ENCODE peak calls at places on chromosomes 6 and 20, in nine cellular contexts. B is K562, N is upper lobe of right lung, C is testis, W is tibial nerve, R is A673, Q is psoas muscle, I is body of pancreas, H is cardiac muscle cell. L is an unnamed sample. For H3K4me1, the result is how much of the 10 kb centered on the place peaks cover.

GRCh38 chr6:136066005-136066404 is 184.1 kb downstream of the MTFR2 start:
- DNase-seq in W (no peak), H (peak), N (no peak), R (no peak), C (no peak), Q (no peak), B (no peak), I (no peak), L (no peak)

GRCh38 chr6:10276106-10276505 is 138.8 kb downstream of the TFAP2A start:
- DNase-seq in H (no peak), I (no peak), B (no peak), W (no peak), R (no peak), N (no peak), Q (no peak), C (no peak), L (no peak)

GRCh38 chr6:167993169-167993568 is 4.3 kb upstream of the KIF25 start:
- DNase-seq in B (no peak), W (no peak), R (no peak), H (peak), N (peak), Q (peak), I (no peak), C (no peak), L (no peak)

GRCh38 chr6:118551673-118552063 is 3.6 kb downstream of the PLN start:
- DNase-seq in W (no peak), I (no peak), B (no peak), C (no peak), N (no peak), Q (no peak), R (no peak), H (peak), L (no peak)

GRCh38 chr6:75882734-75883133 is 133.7 kb downstream of the MYO6 start:
- DNase-seq in Q (no peak), I (no peak), H (peak), B (no peak), R (no peak), W (no peak), N (no peak), C (no peak), L (no peak)

GRCh38 chr20:1467355-1468116 is 887 bp upstream of the NSFL1C start:
- DNase-seq in W (peak), B (peak), I (peak), H (no peak), Q (no peak), N (no peak), C (peak), R (no peak), L (no peak)

GRCh38 chr6:154249499-154250298 is 106.9 kb downstream of the IPCEF1 start:
- DNase-seq in N (no peak), R (no peak), H (no peak), W (no peak), I (no peak), B (no peak), Q (no peak), C (no peak), L (peak)

GRCh38 chr20:47551841-47552240 is 50.2 kb downstream of the NCOA3 start:
- DNase-seq in N (no peak), R (no peak), W (no peak), C (no peak), I (peak), H (no peak), B (no peak), Q (no peak), L (no peak)

GRCh38 chr20:35947489-35947888 is 6.8 kb downstream of the SCAND1 start:
- DNase-seq in I (peak), C (no peak), Q (no peak), N (no peak), R (peak), B (no peak), W (no peak), H (peak), L (no peak)

GRCh38 chr6:15630202-15630601 is 32.6 kb downstream of the DTNBP1 start:
- DNase-seq in B (no peak), H (peak), N (no peak), R (no peak), C (no peak), W (no peak), I (no peak), Q (no peak), L (no peak)

GRCh38 chr6:11732036-11732545 is 46.5 kb downstream of the ADTRP start:
- DNase-seq in H (peak), R (no peak), C (peak), B (no peak), I (peak), Q (peak), W (peak), N (peak), L (no peak)

GRCh38 chr20:17959257-17959627 is 9.4 kb downstream of the SNX5 start:
- DNase-seq in H (no peak), C (no peak), Q (no peak), N (no peak), I (no peak), R (no peak), B (no peak), W (no peak), L (no peak)

GRCh38 chr6:3977875-3978711 is 100.8 kb downstream of the FAM217A start:
- DNase-seq in R (peak), C (peak), N (no peak), B (peak), I (peak), H (peak), Q (peak), W (peak), L (peak)

GRCh38 chr6:134063966-134064445 is 11.6 kb upstream of the SLC2A12 start:
- DNase-seq in H (peak), R (peak), B (peak), W (peak), C (peak), Q (peak), I (peak), N (no peak), L (peak)

GRCh38 chr20:25227317-25227831 is 20.5 kb upstream of the PYGB start:
- DNase-seq in Q (no peak), R (peak), I (peak), W (no peak), N (no peak), B (no peak), H (peak), C (no peak), L (no peak)

GRCh38 chr6:42385339-42385738 is 66.4 kb downstream of the TRERF1 start:
- DNase-seq in Q (no peak), W (no peak), C (no peak), B (no peak), H (no peak), N (no peak), I (no peak), R (no peak), L (no peak)

GRCh38 chr6:127186889-127187288 is 68.4 kb downstream of the RSPO3 start:
- DNase-seq in W (peak), C (peak), H (no peak), Q (peak), R (peak), B (peak), N (peak), I (peak), L (peak)

GRCh38 chr6:80472276-80472675 is 365.8 kb downstream of the BCKDHB start:
- DNase-seq in C (no peak), H (no peak), N (no peak), W (no peak), I (no peak), B (no peak), R (no peak), Q (no peak), L (no peak)

GRCh38 chr6:1679691-1680068 is 70.0 kb downstream of the FOXC1 start:
- DNase-seq in W (no peak), I (no peak), R (no peak), N (no peak), C (no peak), H (peak), Q (no peak), B (no peak), L (no peak)

GRCh38 chr20:3753098-3753497 is 14.5 kb downstream of the ADISSP start:
- DNase-seq in Q (no peak), R (peak), B (peak), W (peak), N (no peak), I (peak), H (peak), C (peak), L (peak)

GRCh38 chr20:24672181-24672880 is 202.9 kb downstream of the SYNDIG1 start:
- DNase-seq in R (no peak), W (no peak), B (no peak), H (no peak), N (peak), I (no peak), C (no peak), Q (no peak), L (no peak)

GRCh38 chr6:119129968-119130484 is 51.6 kb upstream of the FAM184A start:
- DNase-seq in R (no peak), I (peak), B (peak), Q (no peak), C (no peak), N (no peak), H (peak), W (no peak), L (no peak)

GRCh38 chr6:33926451-33926850 is 122.6 kb upstream of the MLN start:
- DNase-seq in B (peak), R (peak), Q (no peak), I (no peak), H (no peak), W (no peak), N (no peak), C (peak), L (no peak)

GRCh38 chr6:44662461-44663121 is 275.1 kb downstream of the CDC5L start:
- DNase-seq in N (peak), Q (no peak), W (no peak), H (peak), I (no peak), B (no peak), C (no peak), R (peak), L (no peak)

GRCh38 chr6:138035070-138035469 is 72.1 kb downstream of the PERP start:
- DNase-seq in B (no peak), C (no peak), Q (no peak), N (no peak), R (no peak), I (no peak), H (no peak), W (no peak), L (no peak)

DNA sequence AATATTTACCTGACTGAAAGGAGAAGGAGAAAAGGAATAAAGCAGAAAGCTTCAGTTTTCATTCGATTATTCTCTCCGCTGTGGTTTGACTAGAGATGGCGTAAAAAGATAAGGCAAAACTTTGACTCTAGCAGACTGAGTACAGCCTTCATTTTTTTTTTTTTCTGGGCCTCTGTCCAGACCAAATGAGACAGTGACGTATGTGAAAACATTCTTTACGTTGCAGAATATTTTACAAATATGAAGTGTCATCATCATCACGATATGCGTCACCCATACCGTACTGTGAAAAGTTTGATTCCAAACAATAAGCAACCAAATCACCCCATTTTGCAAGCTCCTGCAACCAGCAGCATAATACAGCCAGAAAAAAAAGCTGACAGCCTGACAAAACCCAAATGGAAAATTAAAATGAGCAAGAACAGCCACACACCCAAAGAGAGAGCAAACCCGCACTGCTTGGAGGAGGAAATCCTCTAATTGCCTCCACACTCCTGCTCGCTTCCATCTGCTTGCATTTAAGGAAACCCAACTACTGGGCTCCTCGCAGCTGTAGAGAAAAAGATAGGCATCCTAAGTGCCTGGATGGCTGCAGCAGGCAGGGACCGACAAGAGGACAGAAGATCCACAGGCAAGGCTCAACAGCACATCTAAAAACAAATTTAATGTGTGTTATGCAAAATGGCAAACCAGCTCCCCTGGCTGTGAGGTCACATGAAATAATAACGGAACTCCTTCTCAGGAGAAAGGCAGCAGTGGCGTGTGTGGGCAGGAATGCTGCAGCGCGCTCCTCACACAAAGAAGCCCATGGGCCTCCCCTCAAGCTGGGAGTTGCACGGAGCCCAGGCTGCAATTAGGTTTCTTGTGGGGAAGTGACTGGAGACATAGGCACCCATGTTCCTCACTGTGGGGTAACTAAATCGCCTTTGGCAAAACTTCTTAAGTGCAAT is 113.1 kb downstream of the FYN start:
- DNase-seq in R (peak), W (no peak), H (peak), I (no peak), Q (no peak), B (no peak), C (no peak), N (no peak), L (peak)
- H3K27ac ChIP-seq in R (no peak), W (peak), H (no peak), I (peak), Q (no peak), B (no peak), C (no peak), N (peak), L (peak)

GRCh38 chr6:2857185-2857579 is 15.5 kb upstream of the SERPINB1 start:
- DNase-seq in I (no peak), N (no peak), C (no peak), R (no peak), H (no peak), Q (no peak), B (no peak), W (no peak), L (no peak)
- H3K4me1 ChIP-seq in I (under half), N (under half), C (under half), R (half or more), H (under half), Q (under half), B (half or more), W (half or more), L (half or more)

GRCh38 chr6:163613668-163614067 is 199.2 kb downstream of the QKI start:
- DNase-seq in W (no peak), R (no peak), B (no peak), Q (no peak), N (no peak), I (no peak), H (no peak), C (no peak), L (no peak)
- H3K4me3 ChIP-seq in W (no peak), R (no peak), B (no peak), Q (no peak), N (no peak), I (no peak), H (no peak), C (no peak), L (no peak)

DNA sequence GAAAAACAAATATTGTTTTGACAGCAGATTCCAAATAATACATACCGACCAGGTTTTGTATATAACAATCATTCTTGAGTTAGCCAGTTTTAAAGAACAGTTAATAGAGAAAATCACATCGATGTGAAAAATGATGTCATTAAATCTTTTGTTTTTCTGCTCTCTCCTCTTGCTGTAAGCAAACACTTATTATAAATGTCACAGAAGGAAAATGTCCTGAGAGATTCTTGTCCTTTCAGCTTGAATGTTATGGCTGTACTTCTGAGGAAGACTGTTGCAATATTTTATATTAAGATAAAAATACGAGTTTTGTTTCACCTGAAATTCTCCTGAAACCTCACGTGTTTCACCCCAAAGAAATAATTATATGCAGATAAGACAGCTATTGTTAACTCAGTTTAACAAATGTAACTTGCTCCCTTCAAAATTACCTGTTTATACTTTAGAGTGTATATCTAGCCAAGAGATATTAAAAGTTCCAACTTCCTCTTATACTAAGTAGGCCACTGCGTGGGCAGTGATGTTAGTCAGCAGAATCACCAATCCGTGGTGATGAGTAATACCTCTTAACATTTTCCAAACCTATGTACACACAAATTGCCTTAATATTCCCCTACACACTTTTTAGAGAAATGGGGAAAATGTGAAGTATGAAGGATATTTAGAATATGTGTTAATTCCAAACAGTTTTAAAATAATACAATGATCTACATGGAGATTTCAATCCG is 1111.5 kb upstream of the CITED2 start:
- DNase-seq in N (peak), B (no peak), W (no peak), R (peak), Q (peak), C (no peak), I (peak), H (peak), L (no peak)
- H3K27ac ChIP-seq in N (peak), B (peak), W (peak), R (no peak), Q (no peak), C (no peak), I (no peak), H (no peak), L (no peak)

DNA sequence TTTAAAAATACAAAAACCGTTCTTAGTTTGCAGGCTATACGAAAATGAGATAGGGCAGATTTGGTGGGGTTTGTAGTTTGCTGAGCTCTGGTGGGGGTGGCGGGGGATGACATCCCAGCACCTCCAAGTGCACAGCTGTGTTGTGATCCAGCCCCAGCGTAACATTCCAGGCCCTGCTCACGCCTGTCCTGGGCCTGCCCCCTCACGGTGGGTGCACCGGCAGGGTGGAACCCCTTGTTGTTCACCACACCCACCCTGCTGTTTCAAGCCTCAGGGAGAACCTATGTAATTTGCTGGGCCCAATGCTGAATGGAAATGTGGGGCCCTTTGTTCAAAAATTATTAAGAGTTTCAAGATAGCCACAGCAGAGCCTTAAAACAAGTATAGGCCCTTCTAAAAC is 25.0 kb downstream of the ARMC2 start:
- DNase-seq in C (no peak), N (no peak), R (no peak), B (no peak), H (no peak), Q (no peak), W (no peak), I (no peak), L (no peak)
- H3K4me1 ChIP-seq in C (under half), N (half or more), R (under half), B (under half), H (under half), Q (under half), W (half or more), I (under half), L (under half)

GRCh38 chr20:44644384-44645131 is 6.9 kb downstream of the ADA start:
- DNase-seq in R (no peak), H (no peak), W (no peak), C (no peak), Q (no peak), N (no peak), I (no peak), B (no peak), L (peak)
- H3K4me3 ChIP-seq in R (no peak), H (no peak), W (no peak), C (no peak), Q (no peak), N (no peak), I (no peak), B (no peak), L (no peak)

DNA sequence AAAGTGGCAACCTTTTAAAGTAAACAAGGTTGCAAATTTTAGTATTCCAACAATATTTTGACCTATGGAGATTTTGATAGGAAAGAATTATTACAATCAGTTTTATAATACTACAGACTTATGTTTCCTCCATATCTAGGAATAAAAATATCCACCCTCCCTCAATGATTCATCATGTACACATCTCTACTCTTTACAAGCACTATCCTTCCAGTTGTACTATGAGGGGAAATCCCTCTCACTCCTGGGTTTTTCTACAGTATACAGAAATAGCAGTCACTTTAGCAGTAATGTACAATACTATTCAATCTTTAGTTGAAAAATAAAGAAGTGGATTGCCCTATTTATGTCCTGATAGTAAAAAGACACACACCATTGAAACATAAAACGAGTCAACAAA is 46.3 kb upstream of the SCML4 start:
- DNase-seq in W (no peak), I (no peak), N (no peak), B (no peak), R (no peak), C (no peak), H (peak), Q (no peak), L (no peak)
- H3K27ac ChIP-seq in W (no peak), I (no peak), N (no peak), B (no peak), R (no peak), C (no peak), H (peak), Q (no peak), L (no peak)

DNA sequence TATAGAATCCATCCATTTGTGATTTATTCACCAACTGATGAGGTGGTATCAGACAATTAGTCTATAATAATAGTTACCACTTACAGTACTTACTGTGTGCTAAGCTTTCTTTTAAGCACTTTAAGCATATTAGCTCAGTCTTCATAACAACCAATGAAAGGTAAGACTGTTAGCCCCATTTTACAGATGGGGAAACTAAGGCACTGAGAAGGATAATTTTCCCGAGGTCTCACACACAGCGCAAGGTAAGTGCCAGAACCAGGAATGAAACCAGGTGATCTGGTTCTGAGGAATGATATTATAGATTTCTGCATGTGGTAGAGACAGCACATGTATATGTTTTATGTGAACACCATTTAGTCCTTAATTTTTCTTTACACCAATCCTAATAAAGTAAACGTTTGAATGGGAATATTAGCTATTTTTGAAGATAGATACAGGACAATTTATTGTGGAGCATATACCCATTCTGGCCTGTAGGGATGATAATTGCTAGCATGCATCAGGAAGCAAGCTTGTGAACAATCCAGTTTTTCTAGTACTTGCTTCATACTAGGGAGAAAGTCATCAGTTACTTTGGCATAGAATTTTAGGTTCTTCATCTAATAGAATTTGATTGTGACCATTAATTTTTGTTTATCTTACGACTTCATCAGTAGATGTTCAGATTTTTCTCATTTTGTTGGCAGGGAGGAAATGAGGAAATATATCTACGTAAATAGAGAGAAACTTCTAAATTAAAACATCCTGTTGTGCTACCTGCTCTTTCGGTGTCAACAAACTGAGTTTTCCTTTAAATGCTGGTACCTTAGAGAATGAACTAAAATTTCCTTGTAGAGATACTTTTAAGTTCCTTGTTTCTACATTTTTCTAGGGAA is 3.0 kb downstream of the YWHAB start:
- DNase-seq in C (no peak), I (no peak), B (no peak), R (peak), W (no peak), N (no peak), Q (no peak), H (peak), L (no peak)
- H3K4me1 ChIP-seq in C (under half), I (half or more), B (under half), R (under half), W (half or more), N (half or more), Q (under half), H (under half), L (under half)